ENCODE peak calls at places on chromosomes 13 and 19, in ten cellular contexts. One of them, this sample, is unnamed. For H3K27me3 and H3K4me1, the result is how much of the 10 kb centered on the place peaks cover.

GRCh38 chr19:1295169-1296012 is 9.7 kb downstream of the EFNA2 start:
- DNase-seq in heart left ventricle: no peak
- DNase-seq in psoas muscle: no peak
- DNase-seq in endodermal cell: peak
- DNase-seq in Peyer's patch: no peak
- DNase-seq in thoracic aorta: no peak
- DNase-seq in pancreas: no peak
- DNase-seq in adrenal gland: no peak
- DNase-seq in suprapubic skin: no peak
- DNase-seq in lower lobe of right lung: no peak
- DNase-seq in this sample: peak

GRCh38 chr13:27334774-27335490 is 64.3 kb downstream of the RASL11A start:
- DNase-seq in heart left ventricle: no peak
- DNase-seq in psoas muscle: no peak
- DNase-seq in endodermal cell: no peak
- DNase-seq in Peyer's patch: no peak
- DNase-seq in thoracic aorta: no peak
- DNase-seq in pancreas: no peak
- DNase-seq in adrenal gland: no peak
- DNase-seq in suprapubic skin: no peak
- DNase-seq in lower lobe of right lung: no peak
- DNase-seq in this sample: no peak

GRCh38 chr13:100561599-100562204 is 26.9 kb downstream of the GGACT start:
- DNase-seq in heart left ventricle: no peak
- DNase-seq in psoas muscle: no peak
- DNase-seq in endodermal cell: no peak
- DNase-seq in Peyer's patch: no peak
- DNase-seq in thoracic aorta: no peak
- DNase-seq in pancreas: no peak
- DNase-seq in adrenal gland: no peak
- DNase-seq in suprapubic skin: no peak
- DNase-seq in lower lobe of right lung: no peak
- DNase-seq in this sample: no peak

GRCh38 chr13:45584816-45585215 is 30.7 kb downstream of the ERICH6B start:
- DNase-seq in heart left ventricle: no peak
- DNase-seq in psoas muscle: no peak
- DNase-seq in endodermal cell: peak
- DNase-seq in Peyer's patch: no peak
- DNase-seq in thoracic aorta: no peak
- DNase-seq in pancreas: no peak
- DNase-seq in adrenal gland: peak
- DNase-seq in suprapubic skin: no peak
- DNase-seq in lower lobe of right lung: no peak
- DNase-seq in this sample: no peak

GRCh38 chr19:33075519-33075918 is 5.5 kb upstream of the GPATCH1 start:
- DNase-seq in heart left ventricle: no peak
- DNase-seq in psoas muscle: no peak
- DNase-seq in endodermal cell: no peak
- DNase-seq in Peyer's patch: no peak
- DNase-seq in thoracic aorta: no peak
- DNase-seq in pancreas: no peak
- DNase-seq in adrenal gland: no peak
- DNase-seq in suprapubic skin: no peak
- DNase-seq in lower lobe of right lung: no peak
- DNase-seq in this sample: no peak

GRCh38 chr19:44747739-44748425 is 626 bp upstream of the BCL3 start:
- DNase-seq in heart left ventricle: peak
- DNase-seq in psoas muscle: peak
- DNase-seq in endodermal cell: peak
- DNase-seq in Peyer's patch: no peak
- DNase-seq in thoracic aorta: no peak
- DNase-seq in pancreas: peak
- DNase-seq in adrenal gland: peak
- DNase-seq in suprapubic skin: peak
- DNase-seq in lower lobe of right lung: peak
- DNase-seq in this sample: peak

GRCh38 chr19:29002336-29002735 is 210.6 kb downstream of the UQCRFS1 start:
- DNase-seq in heart left ventricle: no peak
- DNase-seq in psoas muscle: no peak
- DNase-seq in endodermal cell: no peak
- DNase-seq in Peyer's patch: no peak
- DNase-seq in thoracic aorta: no peak
- DNase-seq in pancreas: no peak
- DNase-seq in adrenal gland: no peak
- DNase-seq in suprapubic skin: no peak
- DNase-seq in lower lobe of right lung: no peak
- DNase-seq in this sample: no peak

GRCh38 chr19:36573948-36574726 is 1.0 kb upstream of the ZNF529 start:
- DNase-seq in heart left ventricle: no peak
- DNase-seq in psoas muscle: no peak
- DNase-seq in endodermal cell: no peak
- DNase-seq in Peyer's patch: no peak
- DNase-seq in thoracic aorta: no peak
- DNase-seq in pancreas: no peak
- DNase-seq in adrenal gland: peak
- DNase-seq in suprapubic skin: no peak
- DNase-seq in lower lobe of right lung: no peak
- DNase-seq in this sample: peak

GRCh38 chr19:30443531-30444252 is 71.5 kb downstream of the ZNF536 start:
- DNase-seq in heart left ventricle: no peak
- DNase-seq in psoas muscle: no peak
- DNase-seq in endodermal cell: no peak
- DNase-seq in Peyer's patch: no peak
- DNase-seq in thoracic aorta: no peak
- DNase-seq in pancreas: no peak
- DNase-seq in adrenal gland: no peak
- DNase-seq in suprapubic skin: no peak
- DNase-seq in lower lobe of right lung: no peak
- DNase-seq in this sample: no peak

GRCh38 chr13:79647518-79647917 is 166.6 kb downstream of the NDFIP2 start:
- DNase-seq in heart left ventricle: no peak
- DNase-seq in psoas muscle: no peak
- DNase-seq in endodermal cell: no peak
- DNase-seq in Peyer's patch: no peak
- DNase-seq in thoracic aorta: no peak
- DNase-seq in pancreas: no peak
- DNase-seq in adrenal gland: no peak
- DNase-seq in suprapubic skin: no peak
- DNase-seq in lower lobe of right lung: no peak
- DNase-seq in this sample: no peak

GRCh38 chr13:23159205-23159586 is 21.6 kb upstream of the SGCG start:
- DNase-seq in heart left ventricle: no peak
- DNase-seq in psoas muscle: peak
- DNase-seq in endodermal cell: peak
- DNase-seq in Peyer's patch: no peak
- DNase-seq in thoracic aorta: no peak
- DNase-seq in pancreas: no peak
- DNase-seq in adrenal gland: no peak
- DNase-seq in suprapubic skin: no peak
- DNase-seq in lower lobe of right lung: peak
- DNase-seq in this sample: peak

GRCh38 chr19:38773469-38774177 is at the start of gene LGALS7:
- DNase-seq in heart left ventricle: no peak
- DNase-seq in psoas muscle: peak
- DNase-seq in endodermal cell: no peak
- DNase-seq in Peyer's patch: no peak
- DNase-seq in thoracic aorta: no peak
- DNase-seq in pancreas: no peak
- DNase-seq in adrenal gland: no peak
- DNase-seq in suprapubic skin: no peak
- DNase-seq in lower lobe of right lung: no peak
- DNase-seq in this sample: no peak

GRCh38 chr19:38422405-38422804 is 3.6 kb downstream of the RASGRP4 start:
- DNase-seq in heart left ventricle: no peak
- DNase-seq in psoas muscle: no peak
- DNase-seq in endodermal cell: no peak
- DNase-seq in Peyer's patch: no peak
- DNase-seq in thoracic aorta: no peak
- DNase-seq in pancreas: no peak
- DNase-seq in adrenal gland: no peak
- DNase-seq in suprapubic skin: no peak
- DNase-seq in lower lobe of right lung: no peak
- DNase-seq in this sample: no peak

GRCh38 chr13:110525328-110526319 is 35.9 kb downstream of the RAB20 start:
- DNase-seq in heart left ventricle: peak
- DNase-seq in psoas muscle: no peak
- DNase-seq in endodermal cell: no peak
- DNase-seq in Peyer's patch: peak
- DNase-seq in thoracic aorta: no peak
- DNase-seq in pancreas: no peak
- DNase-seq in adrenal gland: peak
- DNase-seq in suprapubic skin: no peak
- DNase-seq in lower lobe of right lung: peak
- DNase-seq in this sample: no peak

GRCh38 chr13:51760592-51760991 is 43.4 kb downstream of the DHRS12 start:
- DNase-seq in heart left ventricle: no peak
- DNase-seq in psoas muscle: no peak
- DNase-seq in endodermal cell: no peak
- DNase-seq in Peyer's patch: no peak
- DNase-seq in thoracic aorta: no peak
- DNase-seq in pancreas: no peak
- DNase-seq in adrenal gland: no peak
- DNase-seq in suprapubic skin: no peak
- DNase-seq in lower lobe of right lung: no peak
- DNase-seq in this sample: no peak

GRCh38 chr13:72144625-72145024 is 277.6 kb upstream of the DACH1 start:
- DNase-seq in heart left ventricle: no peak
- DNase-seq in psoas muscle: no peak
- DNase-seq in endodermal cell: no peak
- DNase-seq in Peyer's patch: no peak
- DNase-seq in thoracic aorta: no peak
- DNase-seq in pancreas: no peak
- DNase-seq in adrenal gland: no peak
- DNase-seq in suprapubic skin: no peak
- DNase-seq in lower lobe of right lung: no peak
- DNase-seq in this sample: no peak

GRCh38 chr13:95530178-95530577 is 22.3 kb upstream of the CLDN10 start:
- DNase-seq in heart left ventricle: no peak
- DNase-seq in psoas muscle: no peak
- DNase-seq in endodermal cell: no peak
- DNase-seq in Peyer's patch: no peak
- DNase-seq in thoracic aorta: no peak
- DNase-seq in pancreas: no peak
- DNase-seq in adrenal gland: no peak
- DNase-seq in suprapubic skin: no peak
- DNase-seq in lower lobe of right lung: peak
- DNase-seq in this sample: no peak

DNA sequence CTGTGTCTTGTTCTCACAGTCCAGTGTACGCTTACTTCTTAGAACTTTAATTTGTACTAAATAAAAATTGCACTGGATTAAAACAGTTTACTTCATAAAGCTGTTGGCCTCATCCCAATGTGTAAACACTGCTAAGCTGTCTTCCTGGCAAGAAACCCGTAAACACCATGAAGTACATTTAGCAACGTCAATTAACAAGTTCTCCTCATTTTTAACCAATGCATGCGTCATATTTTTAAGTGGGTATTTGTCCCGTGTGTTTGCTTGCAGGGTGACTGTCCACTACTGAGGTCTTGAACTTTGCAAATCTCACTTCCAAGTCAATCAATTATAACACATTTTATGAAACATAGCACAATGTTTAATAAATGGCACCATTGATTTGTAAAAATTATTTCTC is 28.2 kb downstream of the LAIR2 start:
- DNase-seq in heart left ventricle: no peak
- DNase-seq in psoas muscle: no peak
- DNase-seq in endodermal cell: no peak
- DNase-seq in Peyer's patch: no peak
- DNase-seq in thoracic aorta: no peak
- DNase-seq in pancreas: no peak
- DNase-seq in adrenal gland: no peak
- DNase-seq in suprapubic skin: no peak
- DNase-seq in lower lobe of right lung: no peak
- DNase-seq in this sample: no peak
- H3K27me3 ChIP-seq in heart left ventricle: under half
- H3K27me3 ChIP-seq in psoas muscle: under half
- H3K27me3 ChIP-seq in endodermal cell: under half
- H3K27me3 ChIP-seq in Peyer's patch: under half
- H3K27me3 ChIP-seq in thoracic aorta: under half
- H3K27me3 ChIP-seq in pancreas: under half
- H3K27me3 ChIP-seq in adrenal gland: under half
- H3K27me3 ChIP-seq in suprapubic skin: under half
- H3K27me3 ChIP-seq in lower lobe of right lung: under half
- H3K27me3 ChIP-seq in this sample: under half

GRCh38 chr13:113239986-113240385 is 30.6 kb downstream of the CUL4A start:
- DNase-seq in heart left ventricle: no peak
- DNase-seq in psoas muscle: no peak
- DNase-seq in endodermal cell: no peak
- DNase-seq in Peyer's patch: no peak
- DNase-seq in thoracic aorta: no peak
- DNase-seq in pancreas: no peak
- DNase-seq in adrenal gland: no peak
- DNase-seq in suprapubic skin: peak
- DNase-seq in lower lobe of right lung: no peak
- DNase-seq in this sample: no peak
- H3K4me1 ChIP-seq in heart left ventricle: under half
- H3K4me1 ChIP-seq in psoas muscle: under half
- H3K4me1 ChIP-seq in endodermal cell: under half
- H3K4me1 ChIP-seq in Peyer's patch: under half
- H3K4me1 ChIP-seq in thoracic aorta: under half
- H3K4me1 ChIP-seq in pancreas: under half
- H3K4me1 ChIP-seq in adrenal gland: under half
- H3K4me1 ChIP-seq in suprapubic skin: under half
- H3K4me1 ChIP-seq in lower lobe of right lung: under half
- H3K4me1 ChIP-seq in this sample: under half

GRCh38 chr19:51824603-51825002 is 29.6 kb downstream of the FPR3 start:
- DNase-seq in heart left ventricle: no peak
- DNase-seq in psoas muscle: no peak
- DNase-seq in endodermal cell: no peak
- DNase-seq in Peyer's patch: no peak
- DNase-seq in thoracic aorta: no peak
- DNase-seq in pancreas: no peak
- DNase-seq in adrenal gland: no peak
- DNase-seq in suprapubic skin: no peak
- DNase-seq in lower lobe of right lung: no peak
- DNase-seq in this sample: no peak

DNA sequence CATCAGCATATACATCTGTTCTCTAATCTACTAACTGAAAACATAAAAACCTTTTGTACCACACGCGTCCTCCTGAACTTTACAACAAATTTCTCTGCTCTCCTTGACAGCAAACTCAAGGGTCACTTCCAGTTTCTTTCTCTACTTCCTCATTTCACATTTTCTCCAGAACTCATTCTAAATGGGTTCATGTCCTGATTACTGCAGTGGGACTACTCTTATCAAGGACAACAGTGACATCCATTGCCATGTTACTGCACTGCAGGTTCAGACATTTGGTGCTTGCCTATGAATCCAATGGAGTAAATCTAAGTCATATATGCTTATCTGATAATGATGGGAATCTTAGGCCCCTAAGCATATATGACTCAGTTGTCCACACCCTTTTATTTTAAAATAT is 35.3 kb downstream of the FPR3 start:
- DNase-seq in heart left ventricle: no peak
- DNase-seq in psoas muscle: no peak
- DNase-seq in endodermal cell: no peak
- DNase-seq in Peyer's patch: no peak
- DNase-seq in thoracic aorta: no peak
- DNase-seq in pancreas: no peak
- DNase-seq in adrenal gland: no peak
- DNase-seq in suprapubic skin: no peak
- DNase-seq in lower lobe of right lung: no peak
- DNase-seq in this sample: no peak
- TF ChIP-seq CTCF in heart left ventricle: peak
- TF ChIP-seq CTCF in psoas muscle: peak
- TF ChIP-seq CTCF in endodermal cell: no peak
- TF ChIP-seq CTCF in Peyer's patch: peak
- TF ChIP-seq CTCF in thoracic aorta: no peak
- TF ChIP-seq CTCF in pancreas: no peak
- TF ChIP-seq CTCF in adrenal gland: peak
- TF ChIP-seq CTCF in suprapubic skin: no peak
- TF ChIP-seq CTCF in lower lobe of right lung: peak
- TF ChIP-seq CTCF in this sample: peak

GRCh38 chr19:40598918-40599307 is 2.3 kb upstream of the LTBP4 start:
- DNase-seq in heart left ventricle: peak
- DNase-seq in psoas muscle: no peak
- DNase-seq in endodermal cell: peak
- DNase-seq in Peyer's patch: no peak
- DNase-seq in thoracic aorta: no peak
- DNase-seq in pancreas: no peak
- DNase-seq in adrenal gland: no peak
- DNase-seq in suprapubic skin: no peak
- DNase-seq in lower lobe of right lung: no peak
- DNase-seq in this sample: no peak
- H3K27me3 ChIP-seq in heart left ventricle: half or more
- H3K27me3 ChIP-seq in psoas muscle: under half
- H3K27me3 ChIP-seq in endodermal cell: half or more
- H3K27me3 ChIP-seq in Peyer's patch: under half
- H3K27me3 ChIP-seq in thoracic aorta: under half
- H3K27me3 ChIP-seq in pancreas: under half
- H3K27me3 ChIP-seq in adrenal gland: under half
- H3K27me3 ChIP-seq in suprapubic skin: under half
- H3K27me3 ChIP-seq in lower lobe of right lung: half or more
- H3K27me3 ChIP-seq in this sample: under half